ENCODE peak calls at places on chromosomes 6 and 20, in seven cellular contexts. B, T, J, O, K, Y and I are unnamed samples.

GRCh38 chr6:82589509-82590206 is 226.0 kb downstream of the TPBG start:
- DNase-seq in K (peak; percentile 96), B (peak; percentile 89), T (no peak), O (peak; percentile 18), J (peak; percentile 75), Y (no peak), I (peak; percentile 49)

GRCh38 chr20:1438361-1438760 is 28.3 kb downstream of the NSFL1C start:
- DNase-seq in K (no peak), B (no peak), T (no peak), Y (no peak), J (no peak), O (no peak), I (no peak)

GRCh38 chr6:166927942-166928643 is 28.3 kb downstream of the RNASET2 start:
- DNase-seq in O (no peak), Y (no peak), J (no peak), T (no peak), B (no peak), K (no peak), I (no peak)

GRCh38 chr6:29141606-29142005 is 29.1 kb upstream of the OR2J2 start:
- DNase-seq in Y (no peak), O (no peak), J (no peak), T (no peak), K (no peak), B (no peak), I (no peak)

GRCh38 chr6:33814663-33814985 is 10.8 kb upstream of the MLN start:
- DNase-seq in B (no peak), Y (no peak), K (no peak), O (no peak), T (no peak), J (no peak), I (no peak)

GRCh38 chr6:112145080-112145573 is 57.7 kb downstream of the FAM229B start:
- DNase-seq in Y (no peak), O (no peak), K (no peak), J (peak; percentile 65), T (no peak), B (no peak), I (no peak)

GRCh38 chr20:707711-708110 is 32.1 kb upstream of the SCRT2 start:
- DNase-seq in O (no peak), K (no peak), Y (no peak), T (no peak), B (no peak), J (no peak), I (no peak)

GRCh38 chr6:147108256-147108910 is 95.8 kb upstream of the STXBP5 start:
- DNase-seq in B (no peak), K (no peak), O (no peak), J (no peak), Y (no peak), T (no peak), I (no peak)

GRCh38 chr6:110329729-110330436 is 28.3 kb downstream of the METTL24 start:
- DNase-seq in Y (no peak), J (no peak), T (peak; percentile 38), K (no peak), B (peak; percentile 67), O (no peak), I (no peak)

GRCh38 chr20:24779166-24779565 is 169.9 kb upstream of the CST7 start:
- DNase-seq in J (no peak), T (no peak), O (no peak), Y (no peak), B (no peak), K (peak; percentile 23), I (no peak)

GRCh38 chr6:135251416-135251815 is 70.3 kb downstream of the MYB start:
- DNase-seq in B (no peak), K (no peak), O (peak; percentile 84), J (peak; percentile 51), Y (no peak), T (peak; percentile 59), I (peak; percentile 86)

GRCh38 chr20:58008413-58008812 is 220.0 kb downstream of the ANKRD60 start:
- DNase-seq in J (no peak), K (no peak), Y (no peak), B (no peak), O (no peak), T (no peak), I (no peak)

DNA sequence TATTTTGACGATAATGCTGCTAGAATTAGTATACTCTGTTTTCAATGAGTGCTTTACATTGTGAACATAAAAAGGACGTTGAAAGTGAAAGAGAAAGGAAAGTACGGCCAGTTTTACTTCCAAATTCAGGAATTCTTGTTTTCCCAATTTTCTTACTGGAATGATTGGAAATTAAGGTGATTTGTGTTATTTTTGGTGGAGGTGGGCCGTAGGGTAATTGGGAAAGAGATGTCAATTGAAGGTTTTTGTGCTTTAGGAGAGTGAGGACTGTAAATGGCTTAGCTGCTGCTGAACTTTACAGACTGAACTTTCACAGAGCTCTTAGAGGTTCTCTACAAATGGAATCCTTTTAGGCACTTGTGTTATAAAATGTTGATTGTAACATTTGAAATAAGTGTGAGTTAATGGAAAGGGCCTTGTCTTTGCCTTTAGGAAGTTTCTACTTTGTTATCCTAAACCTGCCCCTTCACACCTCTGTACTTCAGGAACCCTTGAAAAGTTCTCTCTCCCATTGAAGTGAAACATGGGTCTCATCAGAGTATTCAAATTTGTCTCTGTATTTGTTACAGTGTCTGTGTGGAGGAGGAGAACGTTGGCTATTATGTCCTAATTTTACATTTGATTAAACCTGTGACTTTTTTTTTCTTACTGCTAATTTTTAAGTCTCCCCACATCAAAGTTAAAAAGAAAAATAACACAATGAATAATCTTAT is 256.4 kb downstream of the ARID1B start:
- DNase-seq in Y (no peak), O (no peak), J (no peak), K (peak; percentile 57), T (no peak), B (peak; percentile 23), I (no peak)
- H3K4me3 ChIP-seq in Y (peak overlapping the region; percentile 59), O (no peak overlapping the region), J (no peak overlapping the region), K (peak overlapping the region; percentile 38), T (no peak overlapping the region), B (peak overlapping the region; percentile 59), I (no peak overlapping the region)

DNA sequence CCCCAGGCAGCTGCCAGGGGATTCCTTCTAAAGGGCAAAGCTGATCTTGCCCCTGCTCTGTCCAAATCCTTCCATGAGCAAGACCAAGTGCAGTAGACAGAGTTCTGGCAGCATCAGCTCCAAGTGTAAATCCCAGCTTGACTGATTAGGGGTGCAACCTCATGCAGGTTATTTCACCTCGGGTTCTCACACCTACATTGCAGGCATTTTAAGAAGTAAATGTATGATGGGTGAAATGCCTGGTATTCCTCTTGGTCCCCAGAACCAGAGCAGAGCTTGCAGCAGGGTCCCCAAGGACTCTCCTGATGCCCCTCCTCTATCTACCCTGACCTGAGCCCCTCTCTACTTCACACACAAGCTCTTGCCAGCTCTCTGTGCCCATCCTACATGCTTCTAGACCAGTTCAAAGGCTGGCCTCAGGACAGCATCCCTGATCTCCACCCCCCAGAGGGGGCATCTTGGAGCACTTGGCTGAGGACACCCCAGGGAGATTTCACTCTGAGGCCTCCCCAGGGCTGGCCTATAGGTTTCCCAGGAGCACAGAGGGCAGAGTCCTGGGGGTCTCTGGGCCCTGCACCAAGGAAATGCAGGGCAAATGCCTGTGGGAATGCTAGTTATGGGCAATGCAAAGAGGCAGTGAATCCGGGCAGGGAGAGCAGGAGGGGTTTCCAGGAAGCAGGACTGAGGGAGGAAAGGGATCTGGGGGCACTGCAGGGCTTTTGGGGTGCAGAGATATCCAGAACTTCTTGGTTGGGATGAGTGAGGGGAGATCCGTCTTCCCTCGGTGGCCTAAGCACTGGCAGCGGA is 1.0 kb downstream of the LZTS3 start:
- DNase-seq in Y (no peak), K (no peak), J (no peak), T (no peak), O (no peak), B (no peak), I (no peak)
- H3K4me3 ChIP-seq in Y (peak overlapping the region; percentile 85), K (peak overlapping the region; percentile 72), J (peak overlapping the region; percentile 73), T (no peak overlapping the region), O (peak overlapping the region; percentile 96), B (peak overlapping the region; percentile 82), I (peak overlapping the region; percentile 90)

GRCh38 chr6:124888581-124889371 is 73.5 kb upstream of the RNF217 start:
- DNase-seq in B (peak; percentile 29), J (no peak), K (peak; percentile 26), Y (no peak), T (no peak), O (no peak), I (no peak)
- H3K4me3 ChIP-seq in B (peak overlapping the region; percentile 31), J (no peak overlapping the region), K (no peak overlapping the region), Y (no peak overlapping the region), T (no peak overlapping the region), O (no peak overlapping the region), I (no peak overlapping the region)

DNA sequence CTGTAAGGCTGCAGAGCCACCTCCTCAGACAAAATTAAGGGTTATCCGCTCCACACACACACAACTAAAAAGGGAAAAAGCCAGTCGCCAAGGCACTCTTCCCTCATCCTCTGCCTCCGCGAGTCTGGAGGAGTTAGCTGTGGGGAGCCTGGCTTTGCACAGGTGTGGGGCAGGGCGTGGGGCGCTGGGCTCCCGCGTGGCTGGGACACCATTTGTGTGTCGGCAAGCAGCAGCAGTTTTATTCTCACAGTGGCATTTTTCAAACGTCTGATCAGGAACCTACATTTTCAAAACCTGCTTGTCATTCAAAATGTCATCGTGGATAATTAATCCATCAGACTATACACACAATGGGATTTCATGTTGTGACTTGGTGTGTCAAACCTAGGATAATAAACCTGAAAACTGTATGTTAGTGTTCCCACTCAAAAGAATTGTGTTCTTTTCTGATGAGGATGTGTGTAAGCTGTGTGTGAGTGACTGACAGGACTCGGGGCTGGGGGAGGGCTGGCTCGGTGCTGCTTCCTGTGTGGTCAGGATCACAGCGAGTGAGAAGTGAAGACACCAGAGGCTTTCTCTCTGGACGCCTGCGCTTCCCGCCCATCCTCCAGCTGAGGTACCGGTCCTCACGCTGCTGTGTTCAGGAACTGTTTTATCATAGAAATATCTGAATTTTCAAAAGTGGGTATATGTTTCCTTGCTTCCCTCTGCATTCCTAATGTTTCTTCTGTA is 83.1 kb downstream of the IRF4 start:
- DNase-seq in Y (no peak), K (no peak), T (peak; percentile 50), O (peak; percentile 40), J (no peak), B (peak; percentile 46), I (no peak)
- H3K4me3 ChIP-seq in Y (no peak overlapping the region), K (no peak overlapping the region), T (no peak overlapping the region), O (no peak overlapping the region), J (no peak overlapping the region), B (no peak overlapping the region), I (no peak overlapping the region)

GRCh38 chr6:126797981-126798380 is 320.5 kb upstream of the RSPO3 start:
- DNase-seq in K (no peak), O (no peak), T (no peak), Y (no peak), J (no peak), B (peak; percentile 13), I (no peak)
- H3K4me3 ChIP-seq in K (no peak overlapping the region), O (no peak overlapping the region), T (no peak overlapping the region), Y (no peak overlapping the region), J (no peak overlapping the region), B (no peak overlapping the region), I (no peak overlapping the region)

GRCh38 chr20:52105045-52105572 is 86.5 kb downstream of the ZFP64 start:
- DNase-seq in T (peak; percentile 29), Y (no peak), J (peak; percentile 85), K (peak; percentile 42), O (peak; percentile 82), B (peak; percentile 49), I (no peak)
- H3K4me3 ChIP-seq in T (no peak overlapping the region), Y (peak overlapping the region; percentile 60), J (peak overlapping the region; percentile 84), K (peak overlapping the region; percentile 61), O (peak overlapping the region; percentile 61), B (peak overlapping the region; percentile 70), I (no peak overlapping the region)